ENCODE peak calls at places on chromosomes 16 and 17, in seven cellular contexts. N, L, U, C, O, R and J are unnamed samples.

GRCh38 chr17:43314582-43314981 is 80.8 kb upstream of the RNU2-1 start:
- DNase-seq in N (no peak), L (no peak), U (no peak), C (no peak), O (no peak), R (no peak), J (peak)

GRCh38 chr16:65059421-65059980 is 62.4 kb downstream of the CDH11 start:
- DNase-seq in N (no peak), L (peak), U (peak), C (no peak), O (no peak), R (no peak), J (no peak)

GRCh38 chr17:42844271-42844670 is at the start of gene AOC2:
- DNase-seq in N (no peak), L (no peak), U (no peak), C (no peak), O (no peak), R (no peak), J (no peak)

GRCh38 chr16:67312450-67313118 is 14.0 kb downstream of the KCTD19 start:
- DNase-seq in N (no peak), L (no peak), U (no peak), C (no peak), O (no peak), R (no peak), J (no peak)

GRCh38 chr17:79852748-79853147 is 13.5 kb upstream of the CBX4 start:
- DNase-seq in N (no peak), L (no peak), U (no peak), C (no peak), O (no peak), R (no peak), J (no peak)

GRCh38 chr16:79601978-79602609 is 1.6 kb upstream of the MAF start:
- DNase-seq in N (peak), L (peak), U (peak), C (peak), O (peak), R (peak), J (peak)

GRCh38 chr16:55470533-55471371 is 8.2 kb upstream of the MMP2 start:
- DNase-seq in N (peak), L (no peak), U (no peak), C (no peak), O (no peak), R (no peak), J (peak)

GRCh38 chr17:56185491-56185890 is 32.2 kb downstream of the ANKFN1 start:
- DNase-seq in N (no peak), L (no peak), U (no peak), C (no peak), O (no peak), R (no peak), J (no peak)

GRCh38 chr16:67528222-67528869 is at the start of gene RIPOR1:
- DNase-seq in N (no peak), L (peak), U (no peak), C (no peak), O (no peak), R (peak), J (peak)

GRCh38 chr17:34716291-34716690 is 136.9 kb downstream of the TMEM132E start:
- DNase-seq in N (no peak), L (no peak), U (no peak), C (no peak), O (no peak), R (no peak), J (no peak)

GRCh38 chr16:64893386-64893785 is 228.5 kb downstream of the CDH11 start:
- DNase-seq in N (no peak), L (no peak), U (no peak), C (no peak), O (no peak), R (no peak), J (no peak)

GRCh38 chr17:79261361-79262072 is 186.9 kb downstream of the ENGASE start:
- DNase-seq in N (no peak), L (no peak), U (no peak), C (no peak), O (no peak), R (no peak), J (no peak)

GRCh38 chr17:59840329-59840907 is 52.3 kb downstream of the TUBD1 start:
- DNase-seq in N (no peak), L (no peak), U (no peak), C (no peak), O (no peak), R (no peak), J (no peak)

GRCh38 chr17:41523225-41523593 is 4.5 kb upstream of the KRT15 start:
- DNase-seq in N (no peak), L (no peak), U (no peak), C (no peak), O (no peak), R (no peak), J (no peak)

GRCh38 chr17:79338589-79338988 is 264.0 kb downstream of the ENGASE start:
- DNase-seq in N (no peak), L (no peak), U (no peak), C (no peak), O (no peak), R (no peak), J (no peak)

GRCh38 chr17:70258465-70258864 is 89.1 kb downstream of the KCNJ2 start:
- DNase-seq in N (no peak), L (no peak), U (no peak), C (no peak), O (no peak), R (no peak), J (no peak)

GRCh38 chr17:512311-512710 is 159.7 kb upstream of the RPH3AL start:
- DNase-seq in N (no peak), L (no peak), U (no peak), C (no peak), O (no peak), R (no peak), J (no peak)

GRCh38 chr17:81004336-81005015 is 12.8 kb downstream of the CHMP6 start:
- DNase-seq in N (no peak), L (no peak), U (no peak), C (no peak), O (no peak), R (no peak), J (no peak)

GRCh38 chr16:67270931-67271338 is 8.4 kb upstream of the PLEKHG4 start:
- DNase-seq in N (no peak), L (no peak), U (no peak), C (no peak), O (no peak), R (no peak), J (no peak)

GRCh38 chr16:73047536-73048291 is at the start of gene ZFHX3:
- DNase-seq in N (peak), L (peak), U (no peak), C (no peak), O (peak), R (peak), J (peak)

GRCh38 chr17:39222866-39223834 is 2.6 kb downstream of the STAC2 start:
- DNase-seq in N (no peak), L (no peak), U (no peak), C (no peak), O (no peak), R (no peak), J (peak)

GRCh38 chr17:32946375-32947135 is 18.6 kb downstream of the TMEM98 start:
- DNase-seq in N (no peak), L (no peak), U (no peak), C (no peak), O (no peak), R (no peak), J (no peak)

GRCh38 chr17:48541574-48542113 is 3.3 kb downstream of the HOXB2 start:
- DNase-seq in N (peak), L (peak), U (no peak), C (peak), O (peak), R (peak), J (no peak)

GRCh38 chr16:52491216-52491615 is 55.7 kb downstream of the TOX3 start:
- DNase-seq in N (no peak), L (no peak), U (no peak), C (no peak), O (no peak), R (no peak), J (no peak)